ENCODE peak calls at places on chromosomes 16 and 17, in six cellular contexts. E, X, O, L, Z and R are unnamed samples.

GRCh38 chr17:7838291-7839075 is 4.5 kb downstream of the KDM6B start:
- DNase-seq in E (no peak), X (peak; percentile 65), O (no peak), L (no peak), Z (peak; percentile 55), R (no peak)

GRCh38 chr17:57016066-57016763 is 38.3 kb downstream of the SCPEP1 start:
- DNase-seq in E (no peak), X (no peak), O (no peak), L (no peak), Z (no peak), R (no peak)

GRCh38 chr17:58120195-58120822 is 27.9 kb upstream of the OR4D1 start:
- DNase-seq in E (no peak), X (peak; percentile 30), O (peak; percentile 53), L (peak; percentile 30), Z (peak; percentile 72), R (no peak)

GRCh38 chr17:2972749-2973148 is 90.7 kb downstream of the OR1D5 start:
- DNase-seq in E (no peak), X (no peak), O (no peak), L (no peak), Z (no peak), R (no peak)

GRCh38 chr16:50196736-50197135 is 43.6 kb downstream of the TENT4B start:
- DNase-seq in E (no peak), X (no peak), O (no peak), L (no peak), Z (peak; percentile 29), R (no peak)

GRCh38 chr16:85645021-85645589 is 32.0 kb downstream of the GSE1 start:
- DNase-seq in E (no peak), X (no peak), O (no peak), L (no peak), Z (no peak), R (no peak)

GRCh38 chr16:85019659-85020245 is 7.8 kb upstream of the KIAA0513 start:
- DNase-seq in E (no peak), X (no peak), O (no peak), L (no peak), Z (no peak), R (no peak)

GRCh38 chr16:35188288-35189155 is 1729.1 kb downstream of the TP53TG3F start:
- DNase-seq in E (no peak), X (no peak), O (no peak), L (no peak), Z (no peak), R (no peak)

GRCh38 chr17:4969551-4970231 is 2.1 kb upstream of the SPAG7 start:
- DNase-seq in E (no peak), X (no peak), O (no peak), L (no peak), Z (no peak), R (no peak)

GRCh38 chr16:4081577-4082021 is 34.6 kb downstream of the ADCY9 start:
- DNase-seq in E (no peak), X (no peak), O (no peak), L (no peak), Z (no peak), R (no peak)

GRCh38 chr16:15879255-15879804 is 9.1 kb downstream of the CEP20 start:
- DNase-seq in E (peak; percentile 71), X (no peak), O (no peak), L (peak; percentile 25), Z (peak; percentile 96), R (peak; percentile 91)

GRCh38 chr17:1232786-1233185 is 37.5 kb upstream of the BHLHA9 start:
- DNase-seq in E (no peak), X (no peak), O (no peak), L (no peak), Z (peak; percentile 80), R (no peak)

GRCh38 chr17:1769826-1770477 is 8.1 kb downstream of the SERPINF1 start:
- DNase-seq in E (no peak), X (no peak), O (no peak), L (no peak), Z (no peak), R (no peak)

GRCh38 chr17:58420841-58421240 is 3.5 kb upstream of the RNF43 start:
- DNase-seq in E (no peak), X (no peak), O (no peak), L (no peak), Z (no peak), R (no peak)

GRCh38 chr17:36808181-36808661 is 129.1 kb upstream of the LHX1 start:
- DNase-seq in E (no peak), X (no peak), O (no peak), L (no peak), Z (peak; percentile 20), R (no peak)

GRCh38 chr17:21218101-21218500 is 4.1 kb upstream of the TMEM11 start:
- DNase-seq in E (no peak), X (no peak), O (no peak), L (no peak), Z (no peak), R (no peak)

GRCh38 chr17:56679148-56679766 is 85.8 kb downstream of the NOG start:
- DNase-seq in E (no peak), X (no peak), O (no peak), L (no peak), Z (peak; percentile 53), R (no peak)

GRCh38 chr16:54193656-54194007 is 93.0 kb downstream of the IRX3 start:
- DNase-seq in E (no peak), X (peak; percentile 77), O (peak; percentile 82), L (no peak), Z (peak; percentile 80), R (peak; percentile 5)

GRCh38 chr17:26818736-26819135 is 475.2 kb upstream of the WSB1 start:
- DNase-seq in E (peak; percentile 15), X (no peak), O (no peak), L (no peak), Z (peak; percentile 13), R (no peak)

GRCh38 chr17:75242461-75243042 is 18.9 kb downstream of the GGA3 start:
- DNase-seq in E (no peak), X (no peak), O (no peak), L (no peak), Z (no peak), R (no peak)

GRCh38 chr16:48999034-48999433 is 282.6 kb downstream of the CBLN1 start:
- DNase-seq in E (no peak), X (no peak), O (no peak), L (no peak), Z (no peak), R (no peak)

GRCh38 chr16:48997946-48998345 is 283.7 kb downstream of the CBLN1 start:
- DNase-seq in E (no peak), X (no peak), O (no peak), L (no peak), Z (no peak), R (no peak)

GRCh38 chr16:48999508-48999907 is 282.1 kb downstream of the CBLN1 start:
- DNase-seq in E (no peak), X (no peak), O (no peak), L (no peak), Z (no peak), R (no peak)

GRCh38 chr16:49003022-49003421 is 278.6 kb downstream of the CBLN1 start:
- DNase-seq in E (no peak), X (no peak), O (no peak), L (no peak), Z (no peak), R (no peak)

GRCh38 chr16:49000594-49000993 is 281.0 kb downstream of the CBLN1 start:
- DNase-seq in E (no peak), X (no peak), O (no peak), L (no peak), Z (no peak), R (no peak)
- TF ChIP-seq CTCF in E (peak; percentile 55), X (peak; percentile 46), O (no peak), L (peak; percentile 70), Z (peak; percentile 41), R (peak; percentile 31)

DNA sequence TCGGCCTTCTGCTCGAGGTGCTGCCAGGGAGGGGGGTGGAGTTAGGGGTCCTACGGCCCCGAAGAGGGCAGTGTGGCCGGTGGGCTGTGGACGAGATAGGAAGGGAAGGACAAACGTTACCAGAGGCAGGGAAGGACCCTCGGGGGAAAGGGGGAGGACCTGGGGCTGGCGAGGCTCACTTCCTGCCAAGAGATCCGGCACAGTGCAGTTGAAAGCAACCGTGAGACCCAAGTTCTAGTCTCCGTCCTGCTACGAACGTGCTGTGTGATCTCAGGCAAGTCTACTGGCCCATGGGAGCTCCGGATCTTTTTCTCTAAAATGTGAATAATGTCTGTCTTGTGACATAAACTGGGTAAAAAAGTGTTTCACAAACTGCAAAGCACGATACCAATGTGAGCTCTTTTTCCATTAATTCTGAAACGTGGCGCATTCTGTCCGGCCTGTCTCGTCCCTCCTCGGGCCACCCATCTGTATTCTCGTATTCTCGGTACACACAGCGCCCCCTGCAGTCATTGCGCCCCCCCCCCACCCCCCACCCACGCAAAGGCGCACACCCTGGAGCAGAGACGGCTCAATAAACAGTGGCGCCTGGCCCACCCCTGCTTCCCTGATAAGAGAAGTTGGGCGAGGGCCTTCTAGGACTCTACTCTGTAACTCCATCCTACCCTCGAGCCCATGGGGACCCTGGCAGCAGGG is 8.8 kb downstream of the CYGB start:
- DNase-seq in E (no peak), X (peak; percentile 74), O (peak; percentile 64), L (no peak), Z (peak; percentile 64), R (no peak)
- H3K4me3 ChIP-seq in E (no peak overlapping the region), X (peak overlapping the region; percentile 29), O (peak overlapping the region; percentile 26), L (no peak overlapping the region), Z (no peak overlapping the region), R (no peak overlapping the region)

GRCh38 chr16:57908409-57908987 is 62.4 kb downstream of the CNGB1 start:
- DNase-seq in E (no peak), X (no peak), O (no peak), L (no peak), Z (no peak), R (no peak)

GRCh38 chr16:57904101-57904500 is 66.8 kb downstream of the CNGB1 start:
- DNase-seq in E (no peak), X (no peak), O (no peak), L (no peak), Z (no peak), R (no peak)

GRCh38 chr16:57903656-57904055 is 67.3 kb downstream of the CNGB1 start:
- DNase-seq in E (no peak), X (no peak), O (no peak), L (no peak), Z (no peak), R (no peak)

GRCh38 chr16:57910726-57911125 is 60.2 kb downstream of the CNGB1 start:
- DNase-seq in E (no peak), X (no peak), O (no peak), L (no peak), Z (no peak), R (no peak)

GRCh38 chr16:57906385-57907316 is 64.3 kb downstream of the CNGB1 start:
- DNase-seq in E (no peak), X (no peak), O (no peak), L (no peak), Z (no peak), R (no peak)
- TF ChIP-seq CTCF in E (peak; percentile 58), X (peak; percentile 58), O (peak; percentile 40), L (peak; percentile 55), Z (peak; percentile 68), R (peak; percentile 67)

DNA sequence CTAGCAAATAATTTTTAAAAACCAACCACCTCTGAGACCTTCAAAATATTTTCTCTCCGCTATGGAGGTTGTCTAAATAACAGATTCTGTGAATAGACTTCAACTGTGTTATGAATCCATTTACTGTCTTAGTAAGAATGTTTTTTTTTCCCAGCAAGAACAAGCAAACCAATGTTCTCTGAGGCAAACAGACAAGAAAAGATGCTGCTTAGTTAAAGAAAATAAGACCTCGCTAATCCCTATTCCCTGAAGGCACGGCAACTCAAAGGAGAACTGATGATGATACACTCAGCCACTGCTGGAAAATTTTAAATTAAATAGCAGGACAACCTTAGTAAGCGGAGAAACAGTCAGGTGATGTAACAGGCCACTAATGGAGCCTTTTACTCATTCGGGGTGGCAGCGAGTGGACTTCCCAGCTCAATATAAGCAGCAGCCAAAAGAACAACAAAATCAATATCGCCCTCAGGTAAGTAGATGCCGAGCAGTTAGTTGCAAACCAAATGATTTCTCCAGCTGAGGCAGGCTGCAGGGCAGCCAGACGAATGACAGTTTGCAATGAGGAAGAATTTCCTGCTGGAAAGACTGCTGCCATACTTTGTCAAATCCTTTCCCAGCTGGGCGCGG is 81.7 kb downstream of the CPPED1 start:
- DNase-seq in E (no peak), X (no peak), O (no peak), L (no peak), Z (no peak), R (no peak)
- H3K4me3 ChIP-seq in E (no peak overlapping the region), X (no peak overlapping the region), O (no peak overlapping the region), L (no peak overlapping the region), Z (no peak overlapping the region), R (no peak overlapping the region)